ENCODE peak calls at places on chromosome 20, in four cellular contexts. E, B, A and Z are unnamed samples.

GRCh38 chr20:3758566-3758965 is 9.0 kb downstream of the ADISSP start:
- DNase-seq in E (no peak), B (no peak), A (no peak), Z (no peak)

GRCh38 chr20:62618622-62619529 is 23.4 kb upstream of the SLCO4A1 start:
- DNase-seq in E (peak; percentile 30), B (no peak), A (no peak), Z (no peak)

GRCh38 chr20:36435799-36436541 is 105.3 kb upstream of the MYL9 start:
- DNase-seq in E (peak; percentile 99), B (no peak), A (peak; percentile 50), Z (peak; percentile 98)

GRCh38 chr20:22442318-22442717 is 142.1 kb downstream of the FOXA2 start:
- DNase-seq in E (no peak), B (no peak), A (no peak), Z (no peak)

GRCh38 chr20:63942250-63943006 is 13.8 kb downstream of the UCKL1 start:
- DNase-seq in E (peak; percentile 87), B (no peak), A (no peak), Z (peak; percentile 77)

GRCh38 chr20:10651227-10651990 is 22.4 kb downstream of the JAG1 start:
- DNase-seq in E (no peak), B (no peak), A (no peak), Z (no peak)

GRCh38 chr20:63091901-63092659 is 85.3 kb upstream of the BHLHE23 start:
- DNase-seq in E (peak; percentile 11), B (no peak), A (no peak), Z (no peak)

GRCh38 chr20:62709537-62709905 is 885 bp downstream of the NTSR1 start:
- DNase-seq in E (no peak), B (no peak), A (no peak), Z (no peak)

GRCh38 chr20:57350086-57350710 is 857 bp upstream of the RAE1 start:
- DNase-seq in E (no peak), B (no peak), A (no peak), Z (no peak)

GRCh38 chr20:36483919-36484808 is 57.2 kb upstream of the MYL9 start:
- DNase-seq in E (no peak), B (no peak), A (no peak), Z (no peak)

GRCh38 chr20:57243480-57244220 is 22.8 kb downstream of the BMP7 start:
- DNase-seq in E (no peak), B (no peak), A (no peak), Z (no peak)

GRCh38 chr20:39670987-39671386 is 708.8 kb downstream of the DHX35 start:
- DNase-seq in E (no peak), B (no peak), A (no peak), Z (no peak)

GRCh38 chr20:41032243-41032642 is 3.6 kb downstream of the TOP1 start:
- DNase-seq in E (no peak), B (no peak), A (no peak), Z (peak; percentile 29)

GRCh38 chr20:41316009-41316408 is 1.5 kb downstream of the ZHX3 start:
- DNase-seq in E (no peak), B (no peak), A (peak; percentile 46), Z (no peak)

GRCh38 chr20:47487175-47487917 is 14.3 kb upstream of the NCOA3 start:
- DNase-seq in E (no peak), B (peak; percentile 99), A (no peak), Z (peak; percentile 33)

GRCh38 chr20:9185511-9185910 is 116.6 kb downstream of the PLCB4 start:
- DNase-seq in E (no peak), B (no peak), A (no peak), Z (no peak)

GRCh38 chr20:64194269-64194668 is 30.0 kb downstream of the MYT1 start:
- DNase-seq in E (no peak), B (no peak), A (no peak), Z (no peak)

GRCh38 chr20:6402026-6402425 is 279.2 kb upstream of the FERMT1 start:
- DNase-seq in E (no peak), B (no peak), A (no peak), Z (no peak)

GRCh38 chr20:36298795-36299339 is 7.3 kb upstream of the DLGAP4 start:
- DNase-seq in E (no peak), B (no peak), A (no peak), Z (no peak)

GRCh38 chr20:38066969-38067716 is 33.6 kb downstream of the RPRD1B start:
- DNase-seq in E (no peak), B (no peak), A (no peak), Z (no peak)

GRCh38 chr20:45008521-45009049 is 42.3 kb downstream of the STK4 start:
- DNase-seq in E (no peak), B (no peak), A (no peak), Z (no peak)

GRCh38 chr20:22293886-22294285 is 290.5 kb downstream of the FOXA2 start:
- DNase-seq in E (no peak), B (no peak), A (no peak), Z (no peak)

GRCh38 chr20:32439132-32439829 is 81.2 kb downstream of the ASXL1 start:
- DNase-seq in E (no peak), B (no peak), A (no peak), Z (no peak)

GRCh38 chr20:6277661-6278060 is 154.8 kb upstream of the FERMT1 start:
- DNase-seq in E (no peak), B (no peak), A (no peak), Z (no peak)

GRCh38 chr20:22562620-22563019 is 21.8 kb downstream of the FOXA2 start:
- DNase-seq in E (no peak), B (no peak), A (no peak), Z (no peak)

GRCh38 chr20:21436186-21436585 is 38.9 kb upstream of the NKX2-4 start:
- DNase-seq in E (no peak), B (no peak), A (peak; percentile 13), Z (no peak)

GRCh38 chr20:39042279-39043150 is 80.4 kb downstream of the DHX35 start:
- DNase-seq in E (no peak), B (no peak), A (no peak), Z (no peak)

GRCh38 chr20:57593134-57593886 is 26.9 kb downstream of the ZBP1 start:
- DNase-seq in E (peak; percentile 40), B (no peak), A (no peak), Z (peak; percentile 60)

GRCh38 chr20:44405246-44405645 is 49.7 kb downstream of the HNF4A start:
- DNase-seq in E (no peak), B (no peak), A (no peak), Z (no peak)

GRCh38 chr20:3115190-3116107 is 30.9 kb upstream of the AVP start:
- DNase-seq in E (peak; percentile 63), B (peak; percentile 2), A (peak; percentile 72), Z (peak; percentile 67)

GRCh38 chr20:56995635-56996075 is 270.8 kb downstream of the BMP7 start:
- DNase-seq in E (peak; percentile 78), B (no peak), A (peak; percentile 23), Z (peak; percentile 60)

GRCh38 chr20:7770578-7770977 is 169.7 kb downstream of the HAO1 start:
- DNase-seq in E (no peak), B (peak; percentile 65), A (no peak), Z (no peak)

GRCh38 chr20:45337367-45338120 is 10.7 kb downstream of the SDC4 start:
- DNase-seq in E (no peak), B (no peak), A (peak; percentile 65), Z (peak; percentile 64)

GRCh38 chr20:40908311-40908710 is 120.3 kb upstream of the TOP1 start:
- DNase-seq in E (no peak), B (no peak), A (no peak), Z (no peak)

GRCh38 chr20:34997171-34997570 is 41.5 kb downstream of the MYH7B start:
- DNase-seq in E (peak; percentile 79), B (no peak), A (no peak), Z (no peak)
- TF ChIP-seq TCF7 in E (no peak), B (no peak), A (no peak), Z (no peak)

DNA sequence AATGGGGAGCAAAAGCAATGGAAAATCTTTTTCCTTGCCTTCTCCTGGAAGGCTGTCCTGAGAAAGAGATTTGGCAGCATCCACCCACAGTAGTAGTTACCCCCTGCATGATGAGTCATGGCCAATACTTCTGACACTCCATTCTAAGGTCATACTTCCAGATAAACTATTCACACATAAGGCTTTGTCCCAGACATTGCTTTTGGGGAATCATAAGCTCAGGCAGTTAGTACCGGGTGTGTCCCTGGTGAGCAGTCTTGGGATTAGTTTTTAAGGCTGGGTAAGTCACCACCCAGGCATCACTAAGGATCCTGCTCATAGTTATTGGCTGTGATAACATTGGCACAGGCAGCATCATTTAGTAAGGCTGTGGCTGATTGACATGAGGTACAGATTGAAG is 160.6 kb upstream of the GGTLC1 start:
- DNase-seq in E (no peak), B (no peak), A (no peak), Z (no peak)
- TF ChIP-seq TCF7 in E (no peak), B (no peak), A (no peak), Z (no peak)

DNA sequence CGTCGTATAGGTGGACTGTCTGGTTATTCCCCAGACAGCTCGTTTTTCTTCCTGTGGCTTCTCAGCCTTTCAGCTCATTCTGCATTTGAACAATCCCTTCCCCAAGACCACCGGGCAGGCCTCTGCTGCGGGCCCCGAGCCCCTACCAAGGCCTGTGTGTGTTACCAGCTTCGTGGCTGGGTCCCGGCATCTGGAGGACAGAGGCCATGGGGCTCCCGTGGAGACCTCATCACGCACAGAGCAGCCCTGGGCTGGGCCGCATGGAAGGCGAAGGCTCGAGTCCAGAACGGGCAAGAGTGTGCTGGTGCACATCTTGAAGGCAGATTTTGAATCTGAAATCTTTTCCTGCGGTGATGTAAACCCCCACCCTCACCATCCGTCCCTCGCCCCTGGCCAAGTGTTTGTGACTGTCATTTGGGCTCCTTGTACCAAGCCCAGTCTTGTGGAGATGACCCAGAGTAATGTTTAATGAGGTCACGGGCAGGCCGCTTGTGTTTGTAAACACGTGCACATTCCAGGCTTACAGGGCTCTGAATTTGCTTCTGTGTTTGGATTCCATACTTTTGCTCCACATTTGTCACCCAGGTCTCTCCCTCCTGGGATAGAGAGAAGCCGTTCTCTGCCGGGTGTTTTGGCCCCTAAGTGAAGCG is 119.6 kb downstream of the CDH4 start:
- DNase-seq in E (no peak), B (no peak), A (no peak), Z (no peak)
- TF ChIP-seq TCF7 in E (no peak), B (no peak), A (no peak), Z (no peak)

DNA sequence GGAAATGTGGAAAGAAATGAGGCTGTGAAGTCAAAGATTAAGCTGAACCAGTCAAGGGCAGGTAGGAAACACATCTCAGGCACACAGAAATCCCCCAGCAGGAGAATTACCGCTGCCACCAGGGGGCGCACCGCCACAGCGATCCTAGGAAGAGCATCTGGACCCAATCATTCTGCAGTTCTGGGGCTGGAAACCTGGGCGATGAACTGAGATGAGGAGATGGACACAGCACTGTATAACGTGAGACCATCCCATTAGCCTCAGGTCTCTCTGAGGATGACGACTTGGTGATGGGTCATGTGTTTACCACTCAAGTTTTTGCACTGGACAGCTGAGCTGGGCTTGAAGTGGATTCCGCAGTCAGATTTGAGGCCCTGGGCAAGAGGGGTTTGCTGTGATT is 6.4 kb upstream of the SLC24A3 start:
- DNase-seq in E (peak; percentile 93), B (peak; percentile 8), A (peak; percentile 50), Z (peak; percentile 43)
- TF ChIP-seq TCF7 in E (no peak), B (no peak), A (no peak), Z (no peak)